ENCODE peak calls at places on chromosomes 6 and 20, in six cellular contexts. One of them, this sample, is unnamed.

GRCh38 chr6:21846541-21847451 is 253.2 kb downstream of the SOX4 start:
- DNase-seq in GM06990: peak; percentile 30
- DNase-seq in EH: no peak
- DNase-seq in endothelial cell: peak; percentile 26
- DNase-seq in NCI-H1694: no peak
- DNase-seq in M059J: no peak
- DNase-seq in this sample: peak; percentile 29

GRCh38 chr6:10725716-10726115 is 2.8 kb downstream of the TMEM14C start:
- DNase-seq in GM06990: no peak
- DNase-seq in EH: no peak
- DNase-seq in endothelial cell: no peak
- DNase-seq in NCI-H1694: no peak
- DNase-seq in M059J: no peak
- DNase-seq in this sample: no peak

GRCh38 chr20:44720994-44721784 is 6.0 kb downstream of the CCN5 start:
- DNase-seq in GM06990: no peak
- DNase-seq in EH: peak; percentile 92
- DNase-seq in endothelial cell: no peak
- DNase-seq in NCI-H1694: no peak
- DNase-seq in M059J: peak; percentile 93
- DNase-seq in this sample: no peak

GRCh38 chr6:22557007-22557406 is 12.4 kb upstream of the HDGFL1 start:
- DNase-seq in GM06990: no peak
- DNase-seq in EH: no peak
- DNase-seq in endothelial cell: no peak
- DNase-seq in NCI-H1694: no peak
- DNase-seq in M059J: no peak
- DNase-seq in this sample: no peak

GRCh38 chr20:25135031-25135430 is 53.1 kb upstream of the VSX1 start:
- DNase-seq in GM06990: no peak
- DNase-seq in EH: no peak
- DNase-seq in endothelial cell: no peak
- DNase-seq in NCI-H1694: no peak
- DNase-seq in M059J: no peak
- DNase-seq in this sample: no peak

GRCh38 chr6:118914598-118914997 is 20.4 kb downstream of the MCM9 start:
- DNase-seq in GM06990: no peak
- DNase-seq in EH: no peak
- DNase-seq in endothelial cell: no peak
- DNase-seq in NCI-H1694: no peak
- DNase-seq in M059J: no peak
- DNase-seq in this sample: no peak

GRCh38 chr6:163066200-163066599 is 338.4 kb downstream of the PACRG start:
- DNase-seq in GM06990: no peak
- DNase-seq in EH: no peak
- DNase-seq in endothelial cell: no peak
- DNase-seq in NCI-H1694: no peak
- DNase-seq in M059J: no peak
- DNase-seq in this sample: no peak

GRCh38 chr6:129416337-129416990 is 293.5 kb downstream of the ARHGAP18 start:
- DNase-seq in GM06990: no peak
- DNase-seq in EH: no peak
- DNase-seq in endothelial cell: no peak
- DNase-seq in NCI-H1694: no peak
- DNase-seq in M059J: no peak
- DNase-seq in this sample: no peak

This sample was measured in neuronal stem cell.